ENCODE peak calls at places on chromosomes 1 and 21, in seven cellular contexts. One of them, this sample, is unnamed.

GRCh38 chr1:110872745-110873435 is at the start of gene CD53:
- DNase-seq in omental fat pad: no peak
- DNase-seq in thoracic aorta: no peak
- DNase-seq in ovary: no peak
- DNase-seq in GM20000: peak; percentile 73
- DNase-seq in dorsolateral prefrontal cortex: no peak
- DNase-seq in BE2C: no peak
- DNase-seq in this sample: peak; percentile 31

GRCh38 chr21:37074195-37074510 is 1.1 kb downstream of the TTC3 start:
- DNase-seq in omental fat pad: no peak
- DNase-seq in thoracic aorta: no peak
- DNase-seq in ovary: no peak
- DNase-seq in GM20000: no peak
- DNase-seq in dorsolateral prefrontal cortex: no peak
- DNase-seq in BE2C: peak; percentile 37
- DNase-seq in this sample: no peak

GRCh38 chr1:204996981-204997380 is 46.0 kb upstream of the CNTN2 start:
- DNase-seq in omental fat pad: no peak
- DNase-seq in thoracic aorta: no peak
- DNase-seq in ovary: peak; percentile 42
- DNase-seq in GM20000: no peak
- DNase-seq in dorsolateral prefrontal cortex: peak; percentile 58
- DNase-seq in BE2C: no peak
- DNase-seq in this sample: no peak

GRCh38 chr1:67214420-67215174 is 48.3 kb downstream of the IL23R start:
- DNase-seq in omental fat pad: no peak
- DNase-seq in thoracic aorta: no peak
- DNase-seq in ovary: no peak
- DNase-seq in GM20000: peak; percentile 16
- DNase-seq in dorsolateral prefrontal cortex: no peak
- DNase-seq in BE2C: peak; percentile 10
- DNase-seq in this sample: no peak

GRCh38 chr1:91742848-91743292 is 143.1 kb downstream of the TGFBR3 start:
- DNase-seq in omental fat pad: no peak
- DNase-seq in thoracic aorta: peak; percentile 51
- DNase-seq in ovary: peak; percentile 77
- DNase-seq in GM20000: no peak
- DNase-seq in dorsolateral prefrontal cortex: no peak
- DNase-seq in BE2C: no peak
- DNase-seq in this sample: no peak

GRCh38 chr21:16423921-16424320 is 694.1 kb downstream of the USP25 start:
- DNase-seq in omental fat pad: no peak
- DNase-seq in thoracic aorta: no peak
- DNase-seq in ovary: no peak
- DNase-seq in GM20000: no peak
- DNase-seq in dorsolateral prefrontal cortex: no peak
- DNase-seq in BE2C: no peak
- DNase-seq in this sample: no peak

GRCh38 chr1:168410464-168410863 is 129.8 kb downstream of the TBX19 start:
- DNase-seq in omental fat pad: no peak
- DNase-seq in thoracic aorta: no peak
- DNase-seq in ovary: no peak
- DNase-seq in GM20000: no peak
- DNase-seq in dorsolateral prefrontal cortex: no peak
- DNase-seq in BE2C: no peak
- DNase-seq in this sample: no peak

GRCh38 chr1:147641291-147641690 is 29.0 kb downstream of the ACP6 start:
- DNase-seq in omental fat pad: no peak
- DNase-seq in thoracic aorta: no peak
- DNase-seq in ovary: no peak
- DNase-seq in GM20000: no peak
- DNase-seq in dorsolateral prefrontal cortex: no peak
- DNase-seq in BE2C: no peak
- DNase-seq in this sample: no peak

GRCh38 chr1:97797403-97798183 is 123.2 kb downstream of the DPYD start:
- DNase-seq in omental fat pad: no peak
- DNase-seq in thoracic aorta: no peak
- DNase-seq in ovary: no peak
- DNase-seq in GM20000: no peak
- DNase-seq in dorsolateral prefrontal cortex: no peak
- DNase-seq in BE2C: no peak
- DNase-seq in this sample: no peak

GRCh38 chr1:225254676-225255075 is 173.2 kb downstream of the LBR start:
- DNase-seq in omental fat pad: no peak
- DNase-seq in thoracic aorta: no peak
- DNase-seq in ovary: no peak
- DNase-seq in GM20000: no peak
- DNase-seq in dorsolateral prefrontal cortex: no peak
- DNase-seq in BE2C: no peak
- DNase-seq in this sample: no peak
- TF ChIP-seq CTCF in omental fat pad: no peak
- TF ChIP-seq CTCF in thoracic aorta: no peak
- TF ChIP-seq CTCF in ovary: no peak
- TF ChIP-seq CTCF in GM20000: no peak
- TF ChIP-seq CTCF in dorsolateral prefrontal cortex: no peak
- TF ChIP-seq CTCF in BE2C: no peak
- TF ChIP-seq CTCF in this sample: no peak

GRCh38 chr1:86156571-86157455 is at the start of gene COL24A1:
- DNase-seq in omental fat pad: no peak
- DNase-seq in thoracic aorta: no peak
- DNase-seq in ovary: peak; percentile 27
- DNase-seq in GM20000: peak; percentile 52
- DNase-seq in dorsolateral prefrontal cortex: peak; percentile 49
- DNase-seq in BE2C: peak; percentile 8
- DNase-seq in this sample: peak; percentile 56

GRCh38 chr1:86154581-86155060 is 2.0 kb downstream of the COL24A1 start:
- DNase-seq in omental fat pad: no peak
- DNase-seq in thoracic aorta: no peak
- DNase-seq in ovary: no peak
- DNase-seq in GM20000: no peak
- DNase-seq in dorsolateral prefrontal cortex: peak; percentile 39
- DNase-seq in BE2C: peak; percentile 37
- DNase-seq in this sample: no peak

GRCh38 chr1:86155807-86156561 is 588 bp downstream of the COL24A1 start:
- DNase-seq in omental fat pad: no peak
- DNase-seq in thoracic aorta: no peak
- DNase-seq in ovary: peak; percentile 17
- DNase-seq in GM20000: peak; percentile 32
- DNase-seq in dorsolateral prefrontal cortex: no peak
- DNase-seq in BE2C: peak; percentile 2
- DNase-seq in this sample: peak; percentile 28

GRCh38 chr1:86152887-86153286 is 3.7 kb downstream of the COL24A1 start:
- DNase-seq in omental fat pad: no peak
- DNase-seq in thoracic aorta: no peak
- DNase-seq in ovary: no peak
- DNase-seq in GM20000: no peak
- DNase-seq in dorsolateral prefrontal cortex: no peak
- DNase-seq in BE2C: no peak
- DNase-seq in this sample: no peak

DNA sequence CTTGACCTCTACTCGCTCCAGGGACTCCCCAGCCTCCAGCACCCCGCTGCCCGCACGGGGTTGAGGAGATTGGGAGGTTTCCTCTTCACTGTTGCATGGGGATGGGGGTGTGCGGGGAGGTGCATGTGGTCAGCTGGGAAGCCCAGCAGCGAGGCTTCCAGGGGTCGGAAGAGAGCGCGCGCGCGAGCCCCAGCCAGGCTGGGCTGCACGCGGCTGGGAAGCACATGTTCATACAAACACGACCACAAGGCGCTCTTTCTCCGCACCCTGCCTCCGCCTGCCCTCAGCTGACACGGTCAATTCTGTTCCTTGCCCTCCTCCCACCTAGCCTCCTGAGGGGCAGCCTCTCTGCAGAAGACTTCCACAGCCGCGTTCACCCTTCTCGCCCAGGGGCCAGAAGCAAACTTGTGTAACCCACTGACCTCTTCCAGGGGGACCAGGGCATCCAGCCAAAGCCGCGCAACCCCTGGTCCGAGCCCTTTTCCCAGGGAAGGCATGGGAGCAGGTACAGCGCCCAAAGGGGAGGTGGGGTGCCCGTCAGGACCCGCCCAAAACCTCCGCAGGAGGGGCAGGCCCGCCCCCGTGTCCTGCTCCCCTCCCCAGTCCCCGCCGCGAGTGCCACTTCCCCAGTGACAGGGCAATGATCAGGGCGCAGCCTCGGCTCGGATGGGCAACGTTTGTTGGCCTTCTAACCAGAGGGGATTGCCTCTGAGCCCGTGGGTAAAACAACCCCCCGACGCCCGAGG is 1.3 kb downstream of the COL24A1 start:
- DNase-seq in omental fat pad: no peak
- DNase-seq in thoracic aorta: no peak
- DNase-seq in ovary: no peak
- DNase-seq in GM20000: no peak
- DNase-seq in dorsolateral prefrontal cortex: no peak
- DNase-seq in BE2C: peak; percentile 1
- DNase-seq in this sample: peak; percentile 30
- TF ChIP-seq CTCF in omental fat pad: no peak
- TF ChIP-seq CTCF in thoracic aorta: no peak
- TF ChIP-seq CTCF in ovary: no peak
- TF ChIP-seq CTCF in GM20000: no peak
- TF ChIP-seq CTCF in dorsolateral prefrontal cortex: no peak
- TF ChIP-seq CTCF in BE2C: no peak
- TF ChIP-seq CTCF in this sample: no peak

GRCh38 chr1:157691285-157691920 is 9.2 kb downstream of the FCRL3 start:
- DNase-seq in omental fat pad: no peak
- DNase-seq in thoracic aorta: no peak
- DNase-seq in ovary: no peak
- DNase-seq in GM20000: peak; percentile 34
- DNase-seq in dorsolateral prefrontal cortex: no peak
- DNase-seq in BE2C: no peak
- DNase-seq in this sample: peak; percentile 39
- TF ChIP-seq CTCF in omental fat pad: no peak
- TF ChIP-seq CTCF in thoracic aorta: no peak
- TF ChIP-seq CTCF in ovary: no peak
- TF ChIP-seq CTCF in GM20000: peak; percentile 64
- TF ChIP-seq CTCF in dorsolateral prefrontal cortex: peak; percentile 45
- TF ChIP-seq CTCF in BE2C: peak; percentile 54
- TF ChIP-seq CTCF in this sample: peak; percentile 82

GRCh38 chr1:235093013-235093618 is 35.5 kb downstream of the TOMM20 start:
- DNase-seq in omental fat pad: no peak
- DNase-seq in thoracic aorta: no peak
- DNase-seq in ovary: no peak
- DNase-seq in GM20000: no peak
- DNase-seq in dorsolateral prefrontal cortex: peak; percentile 45
- DNase-seq in BE2C: peak; percentile 75
- DNase-seq in this sample: no peak
- TF ChIP-seq CTCF in omental fat pad: no peak
- TF ChIP-seq CTCF in thoracic aorta: no peak
- TF ChIP-seq CTCF in ovary: no peak
- TF ChIP-seq CTCF in GM20000: peak; percentile 14
- TF ChIP-seq CTCF in dorsolateral prefrontal cortex: no peak
- TF ChIP-seq CTCF in BE2C: peak; percentile 60
- TF ChIP-seq CTCF in this sample: peak; percentile 40

DNA sequence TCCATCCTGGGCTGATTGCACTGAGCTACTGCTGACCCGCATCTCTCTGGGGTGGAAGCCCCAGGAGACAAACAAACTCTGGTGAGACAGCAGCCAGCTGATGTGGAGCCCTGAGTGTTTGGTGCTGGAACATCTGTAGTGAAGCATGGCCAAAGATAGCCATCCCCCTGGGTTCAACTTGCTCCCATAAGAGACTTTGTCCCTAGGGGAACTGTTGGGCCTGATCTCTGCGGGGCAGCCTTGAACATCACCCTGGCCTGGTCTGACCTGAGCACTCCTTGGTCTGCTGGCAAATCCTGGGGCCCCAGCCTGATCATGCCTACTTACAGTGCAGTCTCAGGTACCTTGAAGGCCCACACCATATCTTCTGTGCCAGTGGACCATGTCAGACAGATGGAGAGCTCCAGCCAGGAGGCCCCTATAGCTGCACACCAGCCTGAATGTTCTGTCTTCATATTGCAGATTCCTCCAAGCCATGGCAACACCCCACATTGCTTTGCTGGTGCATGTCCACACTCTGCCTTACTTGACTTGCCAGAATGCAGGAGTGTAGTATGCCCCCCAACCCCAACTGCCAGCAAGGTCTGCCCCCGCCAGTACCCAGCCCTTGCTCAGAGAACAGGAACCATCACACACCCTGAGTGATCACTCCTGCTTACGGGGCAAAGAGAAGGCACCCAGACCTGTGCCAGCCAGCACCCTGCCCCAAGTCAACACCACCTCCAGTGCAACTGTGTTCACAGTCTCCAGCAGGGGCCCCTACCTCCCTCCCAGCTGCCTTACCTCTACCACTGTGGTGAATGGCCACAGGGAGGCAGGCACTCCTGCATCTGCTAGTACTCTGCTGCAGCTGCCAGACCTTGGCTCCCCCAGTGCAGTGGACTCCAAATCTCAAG is 690.5 kb upstream of the NR5A2 start:
- DNase-seq in omental fat pad: no peak
- DNase-seq in thoracic aorta: no peak
- DNase-seq in ovary: no peak
- DNase-seq in GM20000: no peak
- DNase-seq in dorsolateral prefrontal cortex: no peak
- DNase-seq in BE2C: no peak
- DNase-seq in this sample: no peak
- TF ChIP-seq CTCF in omental fat pad: no peak
- TF ChIP-seq CTCF in thoracic aorta: no peak
- TF ChIP-seq CTCF in ovary: no peak
- TF ChIP-seq CTCF in GM20000: no peak
- TF ChIP-seq CTCF in dorsolateral prefrontal cortex: no peak
- TF ChIP-seq CTCF in BE2C: no peak
- TF ChIP-seq CTCF in this sample: no peak

GRCh38 chr1:101592861-101593260 is 356.0 kb downstream of the S1PR1 start:
- DNase-seq in omental fat pad: no peak
- DNase-seq in thoracic aorta: no peak
- DNase-seq in ovary: no peak
- DNase-seq in GM20000: no peak
- DNase-seq in dorsolateral prefrontal cortex: no peak
- DNase-seq in BE2C: no peak
- DNase-seq in this sample: no peak
- TF ChIP-seq CTCF in omental fat pad: no peak
- TF ChIP-seq CTCF in thoracic aorta: no peak
- TF ChIP-seq CTCF in ovary: no peak
- TF ChIP-seq CTCF in GM20000: no peak
- TF ChIP-seq CTCF in dorsolateral prefrontal cortex: no peak
- TF ChIP-seq CTCF in BE2C: no peak
- TF ChIP-seq CTCF in this sample: no peak

This sample was measured in GM13977.